ENCODE peak calls at places on chromosomes 16 and 17, in four cellular contexts. X is psoas muscle, J is GM10248, Y is fibroblast of mammary gland. Z is an unnamed sample.

GRCh38 chr17:8807070-8807550 is 7.9 kb upstream of the MFSD6L start:
- DNase-seq in X (no peak), J (peak; percentile 90), Y (peak; percentile 6), Z (no peak)

GRCh38 chr16:27625050-27625697 is 75.2 kb downstream of the KATNIP start:
- DNase-seq in X (no peak), J (no peak), Y (no peak), Z (no peak)

GRCh38 chr17:50763716-50764450 is 3.4 kb downstream of the ANKRD40CL start:
- DNase-seq in X (no peak), J (no peak), Y (no peak), Z (no peak)

GRCh38 chr17:47400333-47400732 is 76.6 kb downstream of the EFCAB13 start:
- DNase-seq in X (no peak), J (no peak), Y (no peak), Z (no peak)

GRCh38 chr17:77445030-77445907 is 304.5 kb downstream of the SEC14L1 start:
- DNase-seq in X (peak; percentile 61), J (peak; percentile 75), Y (peak; percentile 83), Z (no peak)

GRCh38 chr17:17666111-17666714 is 15.0 kb upstream of the RAI1 start:
- DNase-seq in X (no peak), J (no peak), Y (peak; percentile 78), Z (peak; percentile 82)

GRCh38 chr17:56690441-56691291 is 97.2 kb downstream of the NOG start:
- DNase-seq in X (no peak), J (no peak), Y (no peak), Z (no peak)

GRCh38 chr16:57677622-57678369 is 9.7 kb downstream of the ADGRG3 start:
- DNase-seq in X (no peak), J (no peak), Y (no peak), Z (no peak)

GRCh38 chr17:59154335-59154720 is 658 bp downstream of the SKA2 start:
- DNase-seq in X (peak; percentile 28), J (peak; percentile 21), Y (peak; percentile 50), Z (peak; percentile 64)

GRCh38 chr17:15291674-15292361 is 26.7 kb upstream of the PMP22 start:
- DNase-seq in X (no peak), J (no peak), Y (peak; percentile 71), Z (no peak)

GRCh38 chr17:79002291-79002690 is 7.3 kb downstream of the CANT1 start:
- DNase-seq in X (no peak), J (no peak), Y (no peak), Z (no peak)

GRCh38 chr16:82660966-82661365 is 34.2 kb downstream of the CDH13 start:
- DNase-seq in X (no peak), J (no peak), Y (no peak), Z (no peak)

GRCh38 chr17:19645608-19646250 is 2.8 kb upstream of the ALDH3A2 start:
- DNase-seq in X (peak; percentile 25), J (peak; percentile 62), Y (peak; percentile 30), Z (no peak)

GRCh38 chr16:456891-457483 is 31.5 kb downstream of the RAB11FIP3 start:
- DNase-seq in X (no peak), J (no peak), Y (peak; percentile 37), Z (no peak)

GRCh38 chr17:39705786-39706348 is 6.0 kb downstream of the ERBB2 start:
- DNase-seq in X (no peak), J (no peak), Y (no peak), Z (peak; percentile 84)

GRCh38 chr17:80833952-80834895 is 157.4 kb upstream of the CHMP6 start:
- DNase-seq in X (peak; percentile 84), J (no peak), Y (peak; percentile 94), Z (no peak)

GRCh38 chr17:43720311-43721060 is 38.1 kb downstream of the SOST start:
- DNase-seq in X (peak; percentile 83), J (peak; percentile 88), Y (peak; percentile 48), Z (peak; percentile 51)

GRCh38 chr17:20085283-20085875 is 76.2 kb downstream of the SPECC1 start:
- DNase-seq in X (no peak), J (no peak), Y (peak; percentile 49), Z (no peak)

GRCh38 chr17:82590216-82590615 is 58.0 kb downstream of the WDR45B start:
- DNase-seq in X (no peak), J (no peak), Y (no peak), Z (no peak)

GRCh38 chr17:75068750-75069149 is 19.0 kb upstream of the SLC16A5 start:
- DNase-seq in X (no peak), J (no peak), Y (no peak), Z (no peak)

GRCh38 chr17:77356690-77357201 is 216.0 kb downstream of the SEC14L1 start:
- DNase-seq in X (no peak), J (no peak), Y (no peak), Z (no peak)

GRCh38 chr16:84406006-84406963 is 37.9 kb downstream of the ATP2C2 start:
- DNase-seq in X (no peak), J (no peak), Y (no peak), Z (no peak)

GRCh38 chr17:6903516-6903915 is 72.0 kb upstream of the TEKT1 start:
- DNase-seq in X (no peak), J (no peak), Y (no peak), Z (no peak)

GRCh38 chr17:77330602-77331081 is 189.9 kb downstream of the SEC14L1 start:
- DNase-seq in X (no peak), J (no peak), Y (no peak), Z (no peak)

GRCh38 chr17:2724783-2725164 is 13.2 kb upstream of the CLUH start:
- DNase-seq in X (peak; percentile 42), J (no peak), Y (peak; percentile 37), Z (peak; percentile 46)

GRCh38 chr16:8721693-8722348 is 47.4 kb downstream of the ABAT start:
- DNase-seq in X (no peak), J (no peak), Y (no peak), Z (no peak)

GRCh38 chr17:35259001-35259400 is 16.1 kb downstream of the SLFN5 start:
- DNase-seq in X (no peak), J (no peak), Y (no peak), Z (no peak)

GRCh38 chr17:35257080-35257701 is 14.3 kb downstream of the SLFN5 start:
- DNase-seq in X (no peak), J (no peak), Y (peak; percentile 61), Z (peak; percentile 88)

GRCh38 chr17:35255316-35255715 is 12.4 kb downstream of the SLFN5 start:
- DNase-seq in X (no peak), J (no peak), Y (no peak), Z (no peak)

GRCh38 chr17:35254107-35254802 is 11.4 kb downstream of the SLFN5 start:
- DNase-seq in X (peak; percentile 36), J (no peak), Y (peak; percentile 99), Z (peak; percentile 91)

DNA sequence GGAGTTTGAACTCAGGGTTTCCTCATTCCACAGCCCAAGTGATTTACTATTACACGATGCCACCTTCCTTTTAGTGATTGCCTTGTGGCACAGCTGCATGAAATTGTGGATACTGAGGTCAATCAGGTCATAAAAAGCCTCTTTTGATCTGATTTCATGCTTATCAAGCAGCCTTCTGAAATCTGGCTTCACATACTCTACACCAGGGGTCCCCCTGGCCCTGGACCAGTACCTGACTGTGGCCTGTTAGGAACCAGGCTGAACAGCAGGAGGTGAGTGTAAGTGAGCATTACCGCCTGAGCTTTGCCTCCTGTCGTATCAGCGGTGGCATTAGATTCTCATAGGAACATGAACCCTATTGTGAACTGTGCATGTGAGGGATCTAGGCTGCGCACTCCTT is 13.8 kb downstream of the SLFN5 start:
- DNase-seq in X (no peak), J (no peak), Y (no peak), Z (no peak)
- TF ChIP-seq CTCF in X (no peak), J (no peak), Y (no peak), Z (no peak)

GRCh38 chr16:22103371-22103890 is 11.1 kb downstream of the VWA3A start:
- DNase-seq in X (no peak), J (no peak), Y (no peak), Z (no peak)

GRCh38 chr16:22109258-22109898 is 17.0 kb downstream of the VWA3A start:
- DNase-seq in X (no peak), J (no peak), Y (no peak), Z (no peak)
- TF ChIP-seq CTCF in X (no peak), J (no peak), Y (no peak), Z (no peak)

GRCh38 chr17:27384261-27384701 is 72.0 kb upstream of the KSR1 start:
- DNase-seq in X (peak; percentile 73), J (no peak), Y (peak; percentile 92), Z (peak; percentile 97)
- TF ChIP-seq CTCF in X (no peak), J (no peak), Y (no peak), Z (peak; percentile 28)

GRCh38 chr17:44793885-44794698 is 35.3 kb downstream of the ADAM11 start:
- DNase-seq in X (no peak), J (no peak), Y (no peak), Z (no peak)
- TF ChIP-seq CTCF in X (no peak), J (no peak), Y (no peak), Z (no peak)

GRCh38 chr16:78005881-78006280 is 16.5 kb upstream of the CLEC3A start:
- DNase-seq in X (no peak), J (peak; percentile 30), Y (peak; percentile 4), Z (no peak)
- TF ChIP-seq CTCF in X (no peak), J (peak; percentile 15), Y (peak; percentile 24), Z (peak; percentile 26)

GRCh38 chr17:29827179-29827578 is 102.8 kb downstream of the SSH2 start:
- DNase-seq in X (no peak), J (no peak), Y (no peak), Z (no peak)
- TF ChIP-seq CTCF in X (no peak), J (no peak), Y (no peak), Z (no peak)

DNA sequence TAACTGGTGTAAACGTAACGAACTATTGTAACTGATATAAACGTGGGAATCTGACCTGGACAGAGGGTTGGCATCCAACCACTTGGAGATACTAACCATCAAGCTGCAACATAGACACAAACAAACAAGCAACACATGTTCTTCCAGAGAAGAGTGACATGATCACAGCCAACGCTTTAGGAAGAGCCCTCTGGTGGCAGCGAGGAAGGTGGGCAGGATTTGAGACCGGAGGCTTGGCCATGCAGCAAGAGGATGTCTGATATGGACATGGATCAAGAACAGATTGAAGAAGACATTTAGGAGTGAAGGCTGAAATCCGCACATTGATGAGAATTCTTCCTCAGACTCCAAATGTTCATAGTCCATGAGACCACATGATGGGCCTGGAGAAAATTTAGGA is 40.3 kb upstream of the TNRC6A start:
- DNase-seq in X (peak; percentile 19), J (peak; percentile 32), Y (peak; percentile 62), Z (no peak)
- TF ChIP-seq CTCF in X (peak; percentile 37), J (peak; percentile 17), Y (peak; percentile 72), Z (peak; percentile 49)

DNA sequence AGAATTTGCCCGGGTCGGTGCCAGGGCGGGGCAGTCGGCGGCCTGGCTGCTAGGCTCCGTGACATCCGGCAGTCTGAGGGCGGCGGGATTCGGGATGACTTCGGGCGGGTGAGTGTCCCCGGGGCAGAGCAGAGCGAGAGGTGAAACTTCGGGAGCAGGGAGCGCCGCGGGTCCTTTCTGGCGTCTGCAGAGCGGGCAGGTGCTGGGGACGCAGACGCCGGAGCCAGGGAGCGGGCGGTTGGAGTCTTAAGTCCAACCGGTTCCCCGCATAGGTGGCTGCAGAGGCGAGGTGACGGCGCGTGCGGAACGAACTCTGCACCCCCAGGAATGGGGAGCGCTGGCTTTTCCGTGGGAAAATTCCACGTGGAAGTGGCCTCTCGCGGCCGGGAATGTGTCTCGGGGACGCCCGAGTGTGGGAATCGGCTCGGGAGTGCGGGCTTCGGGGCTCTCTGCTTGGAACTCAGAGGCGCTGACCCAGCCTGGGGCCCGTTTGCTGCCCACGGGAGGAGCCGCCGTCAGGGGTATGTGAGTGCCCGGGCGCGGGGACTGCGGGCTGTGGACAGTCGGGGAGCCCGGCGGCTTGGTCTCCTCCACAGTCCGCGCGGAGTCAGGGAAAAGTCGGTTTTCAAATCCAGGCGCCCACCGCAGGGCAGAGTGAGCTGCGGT is at the start of gene B4GALNT2:
- DNase-seq in X (no peak), J (no peak), Y (no peak), Z (peak; percentile 17)
- TF ChIP-seq CTCF in X (no peak), J (no peak), Y (no peak), Z (no peak)